ENCODE peak calls at places on chromosomes 12 and 14, in six cellular contexts. S is choroid plexus epithelial cell, G is psoas muscle, L is astrocyte of the spinal cord, A is mammary epithelial cell, I is testis. M is an unnamed sample.

GRCh38 chr12:117144599-117144998 is 45.4 kb upstream of the TESC start:
- DNase-seq in S (no peak), G (no peak), L (no peak), A (no peak), I (no peak), M (no peak)

GRCh38 chr12:49288412-49288853 is 6.5 kb upstream of the PRPH start:
- DNase-seq in S (peak; percentile 69), G (peak; percentile 40), L (peak; percentile 49), A (peak; percentile 45), I (peak; percentile 79), M (no peak)

GRCh38 chr12:131028587-131029338 is 75.1 kb downstream of the ADGRD1 start:
- DNase-seq in S (no peak), G (no peak), L (no peak), A (no peak), I (no peak), M (no peak)

GRCh38 chr12:28082101-28082500 is 108.2 kb upstream of the CCDC91 start:
- DNase-seq in S (no peak), G (no peak), L (no peak), A (no peak), I (no peak), M (no peak)

GRCh38 chr14:49860988-49861387 is 8.4 kb upstream of the NEMF start:
- DNase-seq in S (no peak), G (no peak), L (no peak), A (no peak), I (no peak), M (no peak)

GRCh38 chr12:4762773-4763172 is 42.6 kb downstream of the GALNT8 start:
- DNase-seq in S (no peak), G (no peak), L (no peak), A (no peak), I (no peak), M (no peak)

GRCh38 chr14:96384053-96384452 is 7.9 kb upstream of the AK7 start:
- DNase-seq in S (no peak), G (no peak), L (no peak), A (no peak), I (no peak), M (no peak)

GRCh38 chr12:50129297-50129696 is 17.3 kb downstream of the COX14 start:
- DNase-seq in S (no peak), G (no peak), L (no peak), A (no peak), I (no peak), M (no peak)

GRCh38 chr12:27657296-27657695 is 39.0 kb upstream of the REP15 start:
- DNase-seq in S (no peak), G (no peak), L (no peak), A (no peak), I (no peak), M (no peak)

GRCh38 chr14:85263916-85264315 is 266.0 kb upstream of the FLRT2 start:
- DNase-seq in S (no peak), G (no peak), L (no peak), A (no peak), I (no peak), M (no peak)

GRCh38 chr14:33668066-33668465 is 282.8 kb downstream of the EGLN3 start:
- DNase-seq in S (no peak), G (no peak), L (peak; percentile 74), A (peak; percentile 59), I (no peak), M (no peak)

GRCh38 chr12:57069522-57069921 is 9.1 kb downstream of the NEMP1 start:
- DNase-seq in S (peak; percentile 96), G (peak; percentile 36), L (peak; percentile 82), A (peak; percentile 63), I (peak; percentile 80), M (no peak)

GRCh38 chr14:57816568-57817284 is 49.2 kb downstream of the SLC35F4 start:
- DNase-seq in S (no peak), G (no peak), L (peak; percentile 32), A (peak; percentile 86), I (no peak), M (peak; percentile 38)

GRCh38 chr14:63855272-63855671 is 2.5 kb downstream of the SYNE2 start:
- DNase-seq in S (no peak), G (no peak), L (no peak), A (no peak), I (peak; percentile 75), M (no peak)

DNA sequence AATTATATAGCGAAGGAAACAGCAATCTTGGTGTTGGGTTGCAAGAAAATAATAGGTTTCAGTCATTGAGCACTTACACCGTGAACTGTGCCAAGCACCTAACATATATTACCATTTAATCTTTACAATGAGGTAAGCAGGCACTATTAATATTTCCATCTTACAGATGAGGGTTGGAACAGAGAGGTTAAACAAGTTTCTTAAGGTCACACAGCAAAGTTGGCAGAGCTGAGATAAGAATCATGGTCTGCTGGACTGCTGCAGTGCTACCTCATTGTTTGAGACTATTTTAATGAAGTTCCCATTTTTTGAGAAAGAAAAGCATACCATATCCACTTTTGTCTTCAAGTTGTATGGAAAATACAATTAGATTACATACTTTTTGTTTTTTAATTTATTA is 1.7 kb downstream of the ERG28 start:
- DNase-seq in S (no peak), G (no peak), L (no peak), A (no peak), I (no peak), M (no peak)
- H3K4me3 ChIP-seq in S (no peak overlapping the region), G (no peak overlapping the region), L (no peak overlapping the region), A (no peak overlapping the region), I (no peak overlapping the region), M (no peak overlapping the region)

GRCh38 chr12:13864081-13864673 is 117.2 kb downstream of the GRIN2B start:
- DNase-seq in S (peak; percentile 69), G (peak; percentile 64), L (peak; percentile 49), A (peak; percentile 47), I (peak; percentile 86), M (peak; percentile 50)
- TF ChIP-seq CTCF in S (peak; percentile 80), G (peak; percentile 72), L (peak; percentile 92), A (peak; percentile 95), I (peak; percentile 63), M (peak; percentile 99)

GRCh38 chr12:47754126-47754525 is 4.6 kb downstream of the RAPGEF3 start:
- DNase-seq in S (no peak), G (no peak), L (no peak), A (peak; percentile 77), I (no peak), M (no peak)
- H3K4me3 ChIP-seq in S (no peak overlapping the region), G (peak overlapping the region; percentile 34), L (no peak overlapping the region), A (peak overlapping the region; percentile 0), I (no peak overlapping the region), M (no peak overlapping the region)

GRCh38 chr12:7444537-7444936 is 584 bp upstream of the CD163L1 start:
- DNase-seq in S (no peak), G (no peak), L (no peak), A (no peak), I (no peak), M (no peak)
- TF ChIP-seq CTCF in S (no peak), G (no peak), L (no peak), A (no peak), I (no peak), M (no peak)

DNA sequence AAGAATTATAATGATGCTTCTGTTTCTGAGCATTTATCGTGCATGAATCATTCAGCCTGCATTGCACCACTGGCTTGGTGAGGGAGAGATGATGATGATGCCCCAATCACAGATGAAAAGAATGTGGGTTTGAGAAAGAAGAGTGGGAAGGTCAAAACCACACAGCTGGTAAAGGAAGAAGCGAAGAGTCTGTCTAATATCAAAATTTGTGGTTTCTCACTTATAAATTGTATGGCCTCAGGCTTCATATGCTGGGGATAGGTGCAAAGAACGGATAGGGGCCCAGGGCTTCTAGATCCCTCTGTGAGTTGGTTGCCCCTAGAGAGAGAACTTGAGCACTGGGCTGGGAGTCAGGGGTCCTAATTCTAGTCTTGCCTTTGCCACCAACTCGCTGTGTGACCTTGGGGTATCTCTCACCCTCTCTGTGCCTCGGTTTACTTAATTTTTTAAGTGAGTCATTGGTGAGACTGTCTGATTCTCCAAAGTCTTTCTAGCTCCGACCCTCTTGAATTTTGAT is 2.2 kb downstream of the OASL start:
- DNase-seq in S (peak; percentile 68), G (no peak), L (peak; percentile 29), A (peak; percentile 85), I (no peak), M (peak; percentile 35)
- H3K4me3 ChIP-seq in S (no peak overlapping the region), G (no peak overlapping the region), L (no peak overlapping the region), A (no peak overlapping the region), I (no peak overlapping the region), M (no peak overlapping the region)

GRCh38 chr12:5969974-5970690 is 25.1 kb upstream of the ANO2 start:
- DNase-seq in S (no peak), G (no peak), L (no peak), A (no peak), I (no peak), M (no peak)
- TF ChIP-seq CTCF in S (peak; percentile 15), G (no peak), L (no peak), A (no peak), I (no peak), M (no peak)

DNA sequence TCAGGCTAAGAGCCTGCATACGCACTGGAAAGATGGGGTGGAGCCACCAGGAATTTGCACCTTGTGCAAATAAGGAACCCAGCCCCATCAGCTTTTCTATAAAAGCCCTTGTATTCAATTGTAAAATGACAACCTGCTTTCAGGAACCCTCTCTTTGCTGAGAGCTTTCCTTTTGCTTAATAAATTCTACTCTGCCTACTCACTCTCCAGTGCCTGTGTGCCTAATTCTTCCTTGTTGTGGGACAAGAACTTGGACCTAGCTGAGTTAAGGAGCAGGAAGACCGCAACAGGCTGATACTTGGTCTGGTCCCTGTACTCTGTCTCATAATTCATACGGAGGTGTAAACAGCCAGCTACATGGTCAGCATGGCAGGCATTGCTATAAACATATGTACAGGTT is 120.3 kb downstream of the EMP1 start:
- DNase-seq in S (no peak), G (no peak), L (no peak), A (no peak), I (no peak), M (no peak)
- H3K4me3 ChIP-seq in S (no peak overlapping the region), G (no peak overlapping the region), L (no peak overlapping the region), A (no peak overlapping the region), I (no peak overlapping the region), M (no peak overlapping the region)

M was measured in kidney epithelial cell.